ENCODE peak calls at places on chromosomes 13 and 19, in nine cellular contexts. G is body of pancreas, U is transverse colon, V is cardiac muscle cell, T is right atrium auricular region, B is small intestine, A is tibial artery, P is mucosa of descending colon, X is left ventricle myocardium inferior. O is an unnamed sample.

GRCh38 chr13:22218784-22219183 is 547.9 kb downstream of the FGF9 start:
- DNase-seq in G (no peak), U (no peak), V (no peak), T (no peak), B (peak; percentile 16), A (no peak), P (no peak), X (no peak), O (no peak)

GRCh38 chr19:40315812-40316475 is 30.8 kb upstream of the AKT2 start:
- DNase-seq in G (no peak), U (no peak), V (no peak), T (no peak), B (no peak), A (no peak), P (no peak), X (no peak), O (no peak)

GRCh38 chr19:29232315-29232852 is 19.4 kb upstream of the UQCRFS1 start:
- DNase-seq in G (no peak), U (no peak), V (no peak), T (no peak), B (no peak), A (no peak), P (no peak), X (no peak), O (no peak)

GRCh38 chr13:111665691-111666095 is 345.3 kb downstream of the TEX29 start:
- DNase-seq in G (no peak), U (no peak), V (no peak), T (no peak), B (no peak), A (no peak), P (no peak), X (no peak), O (no peak)

GRCh38 chr13:113105032-113105993 is at the start of gene F7:
- DNase-seq in G (no peak), U (peak; percentile 17), V (no peak), T (no peak), B (peak; percentile 65), A (no peak), P (no peak), X (no peak), O (no peak)

GRCh38 chr13:72255908-72256307 is 388.9 kb upstream of the DACH1 start:
- DNase-seq in G (peak; percentile 45), U (peak; percentile 42), V (peak; percentile 2), T (no peak), B (peak; percentile 28), A (no peak), P (peak; percentile 36), X (no peak), O (no peak)

GRCh38 chr19:14413765-14414171 is 5.4 kb downstream of the DDX39A start:
- DNase-seq in G (no peak), U (no peak), V (peak; percentile 69), T (no peak), B (no peak), A (no peak), P (no peak), X (no peak), O (no peak)

GRCh38 chr13:59205501-59205900 is 958.2 kb downstream of the DIAPH3 start:
- DNase-seq in G (no peak), U (no peak), V (no peak), T (no peak), B (peak; percentile 57), A (no peak), P (no peak), X (no peak), O (no peak)

GRCh38 chr19:45584332-45585157 is at the start of gene OPA3:
- DNase-seq in G (peak; percentile 100), U (peak; percentile 100), V (peak; percentile 100), T (peak; percentile 100), B (peak; percentile 100), A (peak; percentile 100), P (peak; percentile 99), X (peak; percentile 100), O (peak; percentile 100)

GRCh38 chr19:1274081-1274851 is 1.1 kb upstream of the FAM174C start:
- DNase-seq in G (peak; percentile 47), U (no peak), V (no peak), T (no peak), B (no peak), A (peak; percentile 36), P (peak; percentile 60), X (no peak), O (peak; percentile 43)

GRCh38 chr19:1274852-1275259 is 474 bp upstream of the FAM174C start:
- DNase-seq in G (no peak), U (no peak), V (no peak), T (no peak), B (no peak), A (no peak), P (no peak), X (no peak), O (no peak)

GRCh38 chr19:1276620-1277007 is 1.3 kb downstream of the FAM174C start:
- DNase-seq in G (no peak), U (peak; percentile 71), V (no peak), T (no peak), B (no peak), A (no peak), P (peak; percentile 75), X (no peak), O (no peak)

GRCh38 chr19:1275976-1276619 is 768 bp downstream of the FAM174C start:
- DNase-seq in G (peak; percentile 53), U (no peak), V (no peak), T (no peak), B (no peak), A (no peak), P (no peak), X (no peak), O (peak; percentile 82)

DNA sequence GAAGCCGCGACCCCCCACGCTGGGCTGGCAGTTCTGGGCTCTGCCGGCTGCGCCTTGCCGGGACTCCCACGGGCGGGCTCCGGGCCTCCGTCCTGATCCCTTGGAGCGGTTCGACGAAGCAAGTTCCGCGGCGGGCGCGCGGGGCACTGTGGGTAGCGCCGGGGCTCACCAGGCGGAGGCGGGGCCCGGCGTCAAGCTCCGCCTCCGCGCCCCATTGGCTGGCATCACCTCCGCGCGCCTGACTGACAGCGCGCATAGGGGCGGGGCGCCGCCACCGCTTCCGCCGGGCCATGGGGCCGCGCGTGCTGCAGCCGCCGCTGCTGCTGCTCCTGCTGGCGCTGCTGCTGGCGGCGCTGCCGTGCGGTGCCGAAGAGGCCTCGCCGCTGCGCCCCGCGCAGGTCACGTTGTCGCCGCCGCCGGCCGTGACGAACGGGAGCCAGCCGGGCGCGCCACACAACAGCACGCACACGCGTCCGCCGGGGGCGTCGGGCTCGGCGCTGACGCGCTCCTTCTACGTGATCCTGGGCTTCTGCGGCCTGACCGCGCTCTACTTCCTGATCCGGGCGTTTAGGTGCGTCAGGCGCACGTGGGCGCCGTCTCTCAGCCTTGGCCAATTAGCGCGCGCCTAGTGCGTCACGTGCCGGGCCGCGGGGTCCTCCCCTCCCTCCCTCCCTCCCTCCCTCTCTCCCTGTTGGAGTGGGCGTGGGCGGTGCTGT is at the start of gene FAM174C:
- DNase-seq in G (peak; percentile 95), U (peak; percentile 96), V (peak; percentile 98), T (peak; percentile 96), B (peak; percentile 95), A (peak; percentile 93), P (peak; percentile 96), X (peak; percentile 95), O (peak; percentile 98)
- H3K4me1 ChIP-seq in G (peaks cover 61% of the 10 kb centered on the region), U (peaks cover 53% of the 10 kb centered on the region), V (peaks cover 15% of the 10 kb centered on the region), T (peaks cover 59% of the 10 kb centered on the region), B (peaks cover 6% of the 10 kb centered on the region), A (peaks cover 13% of the 10 kb centered on the region), P (peaks cover 61% of the 10 kb centered on the region), X (peaks cover 71% of the 10 kb centered on the region), O (peaks cover 11% of the 10 kb centered on the region)

GRCh38 chr13:41193469-41193868 is 900 bp downstream of the KBTBD7 start:
- DNase-seq in G (no peak), U (no peak), V (no peak), T (no peak), B (no peak), A (no peak), P (no peak), X (no peak), O (no peak)
- H3K4me3 ChIP-seq in G (peak overlapping the region; percentile 97), U (peak overlapping the region; percentile 84), V (peak overlapping the region; percentile 49), T (peak overlapping the region; percentile 74), B (no peak overlapping the region), A (peak overlapping the region; percentile 90), P (no peak overlapping the region), X (peak overlapping the region; percentile 90), O (no peak overlapping the region)

GRCh38 chr19:53254451-53255341 is at the start of gene ZNF677:
- DNase-seq in G (peak; percentile 83), U (peak; percentile 72), V (peak; percentile 95), T (peak; percentile 87), B (peak; percentile 77), A (peak; percentile 90), P (peak; percentile 89), X (peak; percentile 94), O (peak; percentile 98)
- H3K9me3 ChIP-seq in G (no peaks in the 10 kb centered on the region), U (peaks cover 20% of the 10 kb centered on the region), V (no peaks in the 10 kb centered on the region), T (peaks cover 32% of the 10 kb centered on the region), B (no peaks in the 10 kb centered on the region), A (no peaks in the 10 kb centered on the region), P (peaks cover 59% of the 10 kb centered on the region), X (peaks cover 31% of the 10 kb centered on the region), O (peaks cover 2% of the 10 kb centered on the region)

GRCh38 chr19:41902594-41902993 is 19.6 kb downstream of the ARHGEF1 start:
- DNase-seq in G (no peak), U (no peak), V (no peak), T (no peak), B (no peak), A (no peak), P (no peak), X (no peak), O (no peak)

GRCh38 chr19:41903161-41903953 is 20.4 kb downstream of the ARHGEF1 start:
- DNase-seq in G (no peak), U (no peak), V (no peak), T (no peak), B (no peak), A (no peak), P (peak; percentile 45), X (no peak), O (no peak)

GRCh38 chr19:41906271-41906670 is 22.0 kb downstream of the ERFL start:
- DNase-seq in G (no peak), U (no peak), V (no peak), T (no peak), B (no peak), A (no peak), P (peak; percentile 32), X (no peak), O (no peak)

GRCh38 chr19:41905273-41906002 is 22.5 kb downstream of the ARHGEF1 start:
- DNase-seq in G (no peak), U (no peak), V (no peak), T (no peak), B (no peak), A (no peak), P (peak; percentile 40), X (no peak), O (peak; percentile 38)

DNA sequence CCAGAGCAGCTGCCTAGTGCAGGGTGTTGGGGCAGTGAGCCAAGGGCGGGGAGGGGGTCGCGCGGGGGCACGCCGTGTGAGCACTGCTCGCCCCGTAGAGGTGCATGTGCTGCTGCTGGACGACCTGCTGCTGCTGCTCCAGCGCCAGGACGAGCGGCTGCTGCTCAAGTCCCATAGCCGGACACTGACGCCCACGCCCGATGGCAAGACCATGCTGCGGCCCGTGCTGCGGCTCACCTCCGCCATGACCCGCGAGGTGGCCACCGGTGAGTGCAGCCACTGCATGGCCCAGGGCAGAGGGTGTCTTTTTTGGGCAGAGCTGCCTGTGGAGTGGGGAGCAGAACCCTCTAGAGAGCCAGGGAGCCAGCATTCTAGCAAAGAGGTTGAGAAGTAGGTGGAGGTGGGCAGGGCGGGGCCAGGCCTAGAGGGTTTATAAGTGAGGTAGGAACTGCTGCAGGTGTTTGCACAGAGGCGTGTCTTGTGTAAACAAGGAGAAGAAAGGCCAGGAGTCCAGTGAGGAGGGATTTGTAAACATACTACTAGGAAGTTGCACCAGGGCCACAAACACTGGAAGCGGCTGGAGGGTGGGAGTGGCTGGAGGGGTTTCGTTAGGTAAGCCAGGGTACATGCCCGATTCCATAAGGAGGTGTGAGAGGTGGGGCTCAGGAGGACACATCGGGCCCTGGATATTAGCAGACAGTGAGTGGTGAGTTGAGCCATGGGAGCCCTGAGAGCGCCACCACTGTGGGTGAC is 21.3 kb downstream of the ARHGEF1 start:
- DNase-seq in G (peak; percentile 83), U (peak; percentile 90), V (no peak), T (no peak), B (peak; percentile 98), A (no peak), P (peak; percentile 88), X (no peak), O (no peak)
- H3K4me1 ChIP-seq in G (peaks cover 12% of the 10 kb centered on the region), U (no peaks in the 10 kb centered on the region), V (no peaks in the 10 kb centered on the region), T (no peaks in the 10 kb centered on the region), B (no peaks in the 10 kb centered on the region), A (no peaks in the 10 kb centered on the region), P (peaks cover 16% of the 10 kb centered on the region), X (no peaks in the 10 kb centered on the region), O (no peaks in the 10 kb centered on the region)

O was measured in right cardiac atrium.